ENCODE peak calls at places on chromosomes 5 and 9, in six cellular contexts. One of them, this sample, is unnamed.

GRCh38 chr5:145509336-145510150 is 325.6 kb downstream of the PRELID2 start:
- DNase-seq in thyroid gland: no peak
- DNase-seq in effector memory CD4-positive, alpha-beta T cell: no peak
- DNase-seq in NCI-H187: no peak
- DNase-seq in frontal cortex: no peak
- DNase-seq in amniotic stem cell: no peak
- DNase-seq in this sample: no peak

GRCh38 chr5:41508186-41508585 is 2.2 kb downstream of the PLCXD3 start:
- DNase-seq in effector memory CD4-positive, alpha-beta T cell: no peak
- DNase-seq in frontal cortex: no peak
- DNase-seq in NCI-H187: no peak
- DNase-seq in thyroid gland: no peak
- DNase-seq in amniotic stem cell: no peak
- DNase-seq in this sample: peak; percentile 35

GRCh38 chr9:21443849-21444625 is 3.8 kb downstream of the IFNA1 start:
- DNase-seq in NCI-H187: no peak
- DNase-seq in amniotic stem cell: no peak
- DNase-seq in effector memory CD4-positive, alpha-beta T cell: no peak
- DNase-seq in frontal cortex: no peak
- DNase-seq in thyroid gland: no peak
- DNase-seq in this sample: no peak

GRCh38 chr9:105656131-105656921 is 5.9 kb upstream of the TAL2 start:
- DNase-seq in thyroid gland: peak; percentile 45
- DNase-seq in NCI-H187: no peak
- DNase-seq in amniotic stem cell: no peak
- DNase-seq in frontal cortex: peak; percentile 64
- DNase-seq in effector memory CD4-positive, alpha-beta T cell: no peak
- DNase-seq in this sample: no peak

GRCh38 chr5:101915559-101915958 is 380.5 kb downstream of the SLCO4C1 start:
- DNase-seq in thyroid gland: no peak
- DNase-seq in effector memory CD4-positive, alpha-beta T cell: no peak
- DNase-seq in amniotic stem cell: no peak
- DNase-seq in frontal cortex: no peak
- DNase-seq in NCI-H187: no peak
- DNase-seq in this sample: no peak

GRCh38 chr5:12272389-12272788 is 368.1 kb upstream of the CTNND2 start:
- DNase-seq in amniotic stem cell: no peak
- DNase-seq in thyroid gland: no peak
- DNase-seq in frontal cortex: no peak
- DNase-seq in NCI-H187: no peak
- DNase-seq in effector memory CD4-positive, alpha-beta T cell: no peak
- DNase-seq in this sample: no peak

GRCh38 chr9:4397917-4398316 is 92.4 kb upstream of the SLC1A1 start:
- DNase-seq in frontal cortex: no peak
- DNase-seq in thyroid gland: no peak
- DNase-seq in effector memory CD4-positive, alpha-beta T cell: no peak
- DNase-seq in amniotic stem cell: no peak
- DNase-seq in NCI-H187: no peak
- DNase-seq in this sample: peak; percentile 31

GRCh38 chr5:151047814-151048425 is 27.5 kb downstream of the GPX3 start:
- DNase-seq in effector memory CD4-positive, alpha-beta T cell: no peak
- DNase-seq in amniotic stem cell: no peak
- DNase-seq in thyroid gland: peak; percentile 50
- DNase-seq in NCI-H187: no peak
- DNase-seq in frontal cortex: no peak
- DNase-seq in this sample: no peak

GRCh38 chr9:22201256-22201655 is 192.2 kb upstream of the CDKN2B start:
- DNase-seq in amniotic stem cell: no peak
- DNase-seq in frontal cortex: no peak
- DNase-seq in NCI-H187: no peak
- DNase-seq in thyroid gland: no peak
- DNase-seq in effector memory CD4-positive, alpha-beta T cell: no peak
- DNase-seq in this sample: no peak

GRCh38 chr5:85049020-85049419 is 664.3 kb upstream of the EDIL3 start:
- DNase-seq in NCI-H187: no peak
- DNase-seq in effector memory CD4-positive, alpha-beta T cell: no peak
- DNase-seq in thyroid gland: no peak
- DNase-seq in amniotic stem cell: peak; percentile 77
- DNase-seq in frontal cortex: no peak
- DNase-seq in this sample: peak; percentile 18

GRCh38 chr9:91591627-91592026 is 168.0 kb upstream of the NFIL3 start:
- DNase-seq in amniotic stem cell: no peak
- DNase-seq in NCI-H187: no peak
- DNase-seq in effector memory CD4-positive, alpha-beta T cell: no peak
- DNase-seq in thyroid gland: no peak
- DNase-seq in frontal cortex: no peak
- DNase-seq in this sample: no peak

GRCh38 chr5:181187500-181188213 is 17.3 kb downstream of the TRIM7 start:
- DNase-seq in effector memory CD4-positive, alpha-beta T cell: peak; percentile 34
- DNase-seq in amniotic stem cell: no peak
- DNase-seq in NCI-H187: no peak
- DNase-seq in frontal cortex: no peak
- DNase-seq in thyroid gland: peak; percentile 81
- DNase-seq in this sample: no peak

GRCh38 chr5:38463634-38464521 is 92.6 kb downstream of the LIFR start:
- DNase-seq in frontal cortex: no peak
- DNase-seq in NCI-H187: no peak
- DNase-seq in amniotic stem cell: peak; percentile 81
- DNase-seq in thyroid gland: no peak
- DNase-seq in effector memory CD4-positive, alpha-beta T cell: no peak
- DNase-seq in this sample: peak; percentile 93

GRCh38 chr9:93300585-93301081 is 116.7 kb downstream of the WNK2 start:
- DNase-seq in effector memory CD4-positive, alpha-beta T cell: no peak
- DNase-seq in thyroid gland: no peak
- DNase-seq in amniotic stem cell: no peak
- DNase-seq in NCI-H187: no peak
- DNase-seq in frontal cortex: peak; percentile 6
- DNase-seq in this sample: no peak

GRCh38 chr5:27906911-27907590 is 868.7 kb upstream of the CDH9 start:
- DNase-seq in NCI-H187: no peak
- DNase-seq in effector memory CD4-positive, alpha-beta T cell: no peak
- DNase-seq in amniotic stem cell: no peak
- DNase-seq in frontal cortex: no peak
- DNase-seq in thyroid gland: no peak
- DNase-seq in this sample: peak; percentile 8

GRCh38 chr9:127537014-127537413 is 75.1 kb upstream of the STXBP1 start:
- DNase-seq in frontal cortex: no peak
- DNase-seq in thyroid gland: no peak
- DNase-seq in amniotic stem cell: peak; percentile 19
- DNase-seq in NCI-H187: no peak
- DNase-seq in effector memory CD4-positive, alpha-beta T cell: no peak
- DNase-seq in this sample: no peak

GRCh38 chr5:145056805-145057204 is 778.3 kb downstream of the PRELID2 start:
- DNase-seq in amniotic stem cell: peak; percentile 61
- DNase-seq in frontal cortex: no peak
- DNase-seq in NCI-H187: no peak
- DNase-seq in thyroid gland: no peak
- DNase-seq in effector memory CD4-positive, alpha-beta T cell: no peak
- DNase-seq in this sample: peak; percentile 53

GRCh38 chr9:28648723-28649122 is 1075.4 kb upstream of the C9orf72 start:
- DNase-seq in thyroid gland: no peak
- DNase-seq in frontal cortex: no peak
- DNase-seq in amniotic stem cell: no peak
- DNase-seq in effector memory CD4-positive, alpha-beta T cell: no peak
- DNase-seq in NCI-H187: no peak
- DNase-seq in this sample: no peak

GRCh38 chr5:140362875-140363630 is 3.1 kb downstream of the SLC4A9 start:
- DNase-seq in effector memory CD4-positive, alpha-beta T cell: peak; percentile 62
- DNase-seq in frontal cortex: peak; percentile 86
- DNase-seq in amniotic stem cell: no peak
- DNase-seq in NCI-H187: peak; percentile 44
- DNase-seq in thyroid gland: peak; percentile 84
- DNase-seq in this sample: no peak

GRCh38 chr5:180889366-180889765 is 9.6 kb upstream of the BTNL8 start:
- DNase-seq in thyroid gland: no peak
- DNase-seq in effector memory CD4-positive, alpha-beta T cell: no peak
- DNase-seq in NCI-H187: no peak
- DNase-seq in frontal cortex: no peak
- DNase-seq in amniotic stem cell: no peak
- DNase-seq in this sample: no peak

GRCh38 chr5:148267972-148268371 is 622 bp upstream of the SPINK13 start:
- DNase-seq in effector memory CD4-positive, alpha-beta T cell: no peak
- DNase-seq in thyroid gland: no peak
- DNase-seq in frontal cortex: no peak
- DNase-seq in amniotic stem cell: no peak
- DNase-seq in NCI-H187: no peak
- DNase-seq in this sample: no peak

GRCh38 chr9:136983167-136983566 is 374 bp downstream of the LCNL1 start:
- DNase-seq in thyroid gland: no peak
- DNase-seq in effector memory CD4-positive, alpha-beta T cell: no peak
- DNase-seq in frontal cortex: no peak
- DNase-seq in NCI-H187: no peak
- DNase-seq in amniotic stem cell: no peak
- DNase-seq in this sample: no peak

GRCh38 chr9:125750656-125751035 is 3.5 kb downstream of the PBX3 start:
- DNase-seq in thyroid gland: no peak
- DNase-seq in NCI-H187: no peak
- DNase-seq in amniotic stem cell: no peak
- DNase-seq in frontal cortex: no peak
- DNase-seq in effector memory CD4-positive, alpha-beta T cell: no peak
- DNase-seq in this sample: no peak

GRCh38 chr9:36728651-36729520 is 156.2 kb downstream of the MELK start:
- DNase-seq in amniotic stem cell: peak; percentile 34
- DNase-seq in frontal cortex: peak; percentile 33
- DNase-seq in NCI-H187: peak; percentile 44
- DNase-seq in thyroid gland: peak; percentile 46
- DNase-seq in effector memory CD4-positive, alpha-beta T cell: peak; percentile 16
- DNase-seq in this sample: peak; percentile 18

GRCh38 chr5:117246386-117246785 is 671.8 kb upstream of the SEMA6A start:
- DNase-seq in effector memory CD4-positive, alpha-beta T cell: no peak
- DNase-seq in thyroid gland: no peak
- DNase-seq in NCI-H187: no peak
- DNase-seq in frontal cortex: no peak
- DNase-seq in amniotic stem cell: no peak
- DNase-seq in this sample: no peak

GRCh38 chr9:115810166-115810565 is 343.4 kb upstream of the PAPPA start:
- DNase-seq in effector memory CD4-positive, alpha-beta T cell: no peak
- DNase-seq in amniotic stem cell: no peak
- DNase-seq in frontal cortex: no peak
- DNase-seq in NCI-H187: no peak
- DNase-seq in thyroid gland: no peak
- DNase-seq in this sample: no peak

GRCh38 chr9:38195737-38196161 is 126.7 kb upstream of the SHB start:
- DNase-seq in thyroid gland: no peak
- DNase-seq in amniotic stem cell: no peak
- DNase-seq in frontal cortex: no peak
- DNase-seq in effector memory CD4-positive, alpha-beta T cell: no peak
- DNase-seq in NCI-H187: no peak
- DNase-seq in this sample: no peak

GRCh38 chr5:178460598-178461425 is 129.4 kb downstream of the COL23A1 start:
- DNase-seq in amniotic stem cell: no peak
- DNase-seq in NCI-H187: no peak
- DNase-seq in frontal cortex: peak; percentile 68
- DNase-seq in effector memory CD4-positive, alpha-beta T cell: no peak
- DNase-seq in thyroid gland: peak; percentile 97
- DNase-seq in this sample: no peak